ENCODE peak calls at places on chromosomes 13 and 19, in seven cellular contexts. One of them, this sample, is unnamed.

GRCh38 chr19:17192751-17193150 is 22.4 kb upstream of the USE1 start:
- DNase-seq in brain microvascular endothelial cell: no peak
- DNase-seq in ovary: no peak
- DNase-seq in psoas muscle: no peak
- DNase-seq in thoracic aorta: no peak
- DNase-seq in neuronal stem cell: no peak
- DNase-seq in tibial artery: no peak
- DNase-seq in this sample: no peak

GRCh38 chr19:14091086-14091884 is 734 bp upstream of the SAMD1 start:
- DNase-seq in brain microvascular endothelial cell: peak; percentile 41
- DNase-seq in ovary: no peak
- DNase-seq in psoas muscle: no peak
- DNase-seq in thoracic aorta: no peak
- DNase-seq in neuronal stem cell: peak; percentile 78
- DNase-seq in tibial artery: peak; percentile 93
- DNase-seq in this sample: peak; percentile 83

GRCh38 chr13:91406619-91407018 is 8.2 kb downstream of the GPC5 start:
- DNase-seq in brain microvascular endothelial cell: peak; percentile 37
- DNase-seq in ovary: no peak
- DNase-seq in psoas muscle: no peak
- DNase-seq in thoracic aorta: no peak
- DNase-seq in neuronal stem cell: peak; percentile 30
- DNase-seq in tibial artery: no peak
- DNase-seq in this sample: no peak

GRCh38 chr19:45499196-45500180 is 1.2 kb downstream of the PPM1N start:
- DNase-seq in brain microvascular endothelial cell: no peak
- DNase-seq in ovary: no peak
- DNase-seq in psoas muscle: peak; percentile 80
- DNase-seq in thoracic aorta: no peak
- DNase-seq in neuronal stem cell: peak; percentile 59
- DNase-seq in tibial artery: no peak
- DNase-seq in this sample: no peak

GRCh38 chr19:497861-498590 is 1.7 kb downstream of the MADCAM1 start:
- DNase-seq in brain microvascular endothelial cell: no peak
- DNase-seq in ovary: peak; percentile 7
- DNase-seq in psoas muscle: peak; percentile 48
- DNase-seq in thoracic aorta: no peak
- DNase-seq in neuronal stem cell: no peak
- DNase-seq in tibial artery: no peak
- DNase-seq in this sample: peak; percentile 46

GRCh38 chr13:57557979-57558529 is 73.5 kb upstream of the PCDH17 start:
- DNase-seq in brain microvascular endothelial cell: no peak
- DNase-seq in ovary: no peak
- DNase-seq in psoas muscle: no peak
- DNase-seq in thoracic aorta: no peak
- DNase-seq in neuronal stem cell: peak; percentile 8
- DNase-seq in tibial artery: no peak
- DNase-seq in this sample: no peak

GRCh38 chr13:37870895-37871550 is 1.5 kb upstream of the TRPC4 start:
- DNase-seq in brain microvascular endothelial cell: peak; percentile 61
- DNase-seq in ovary: no peak
- DNase-seq in psoas muscle: no peak
- DNase-seq in thoracic aorta: no peak
- DNase-seq in neuronal stem cell: no peak
- DNase-seq in tibial artery: no peak
- DNase-seq in this sample: peak; percentile 50

GRCh38 chr13:95317037-95317989 is 16.1 kb upstream of the ABCC4 start:
- DNase-seq in brain microvascular endothelial cell: no peak
- DNase-seq in ovary: peak; percentile 50
- DNase-seq in psoas muscle: no peak
- DNase-seq in thoracic aorta: no peak
- DNase-seq in neuronal stem cell: no peak
- DNase-seq in tibial artery: no peak
- DNase-seq in this sample: no peak

GRCh38 chr13:83048419-83048818 is 833.9 kb downstream of the SLITRK1 start:
- DNase-seq in brain microvascular endothelial cell: no peak
- DNase-seq in ovary: no peak
- DNase-seq in psoas muscle: no peak
- DNase-seq in thoracic aorta: no peak
- DNase-seq in neuronal stem cell: no peak
- DNase-seq in tibial artery: no peak
- DNase-seq in this sample: no peak

GRCh38 chr19:4620675-4621074 is 18.6 kb upstream of the TNFAIP8L1 start:
- DNase-seq in brain microvascular endothelial cell: no peak
- DNase-seq in ovary: no peak
- DNase-seq in psoas muscle: no peak
- DNase-seq in thoracic aorta: no peak
- DNase-seq in neuronal stem cell: no peak
- DNase-seq in tibial artery: no peak
- DNase-seq in this sample: no peak

GRCh38 chr19:51181913-51182419 is 39.9 kb downstream of the SIGLEC7 start:
- DNase-seq in brain microvascular endothelial cell: no peak
- DNase-seq in ovary: peak; percentile 23
- DNase-seq in psoas muscle: no peak
- DNase-seq in thoracic aorta: no peak
- DNase-seq in neuronal stem cell: no peak
- DNase-seq in tibial artery: no peak
- DNase-seq in this sample: no peak

GRCh38 chr19:35306473-35307246 is 14.7 kb downstream of the MAG start:
- DNase-seq in brain microvascular endothelial cell: no peak
- DNase-seq in ovary: no peak
- DNase-seq in psoas muscle: no peak
- DNase-seq in thoracic aorta: no peak
- DNase-seq in neuronal stem cell: no peak
- DNase-seq in tibial artery: no peak
- DNase-seq in this sample: no peak

GRCh38 chr19:14492756-14493337 is 3.1 kb downstream of the GIPC1 start:
- DNase-seq in brain microvascular endothelial cell: no peak
- DNase-seq in ovary: no peak
- DNase-seq in psoas muscle: no peak
- DNase-seq in thoracic aorta: no peak
- DNase-seq in neuronal stem cell: no peak
- DNase-seq in tibial artery: no peak
- DNase-seq in this sample: no peak

GRCh38 chr13:30881931-30882899 is 23.9 kb upstream of the MEDAG start:
- DNase-seq in brain microvascular endothelial cell: no peak
- DNase-seq in ovary: no peak
- DNase-seq in psoas muscle: no peak
- DNase-seq in thoracic aorta: no peak
- DNase-seq in neuronal stem cell: no peak
- DNase-seq in tibial artery: no peak
- DNase-seq in this sample: no peak

GRCh38 chr13:43652751-43653150 is 134.0 kb downstream of the ENOX1 start:
- DNase-seq in brain microvascular endothelial cell: no peak
- DNase-seq in ovary: no peak
- DNase-seq in psoas muscle: no peak
- DNase-seq in thoracic aorta: no peak
- DNase-seq in neuronal stem cell: no peak
- DNase-seq in tibial artery: no peak
- DNase-seq in this sample: no peak

GRCh38 chr13:101309014-101309619 is 107.2 kb downstream of the NALCN start:
- DNase-seq in brain microvascular endothelial cell: peak; percentile 77
- DNase-seq in ovary: no peak
- DNase-seq in psoas muscle: no peak
- DNase-seq in thoracic aorta: no peak
- DNase-seq in neuronal stem cell: no peak
- DNase-seq in tibial artery: no peak
- DNase-seq in this sample: no peak

GRCh38 chr19:35266904-35267817 is 1.6 kb upstream of the USF2 start:
- DNase-seq in brain microvascular endothelial cell: no peak
- DNase-seq in ovary: peak; percentile 68
- DNase-seq in psoas muscle: peak; percentile 82
- DNase-seq in thoracic aorta: no peak
- DNase-seq in neuronal stem cell: no peak
- DNase-seq in tibial artery: peak; percentile 80
- DNase-seq in this sample: no peak

GRCh38 chr19:17266589-17266974 is 661 bp upstream of the BABAM1 start:
- DNase-seq in brain microvascular endothelial cell: no peak
- DNase-seq in ovary: no peak
- DNase-seq in psoas muscle: no peak
- DNase-seq in thoracic aorta: no peak
- DNase-seq in neuronal stem cell: no peak
- DNase-seq in tibial artery: no peak
- DNase-seq in this sample: no peak

GRCh38 chr19:45349126-45349415 is 8.5 kb downstream of the KLC3 start:
- DNase-seq in brain microvascular endothelial cell: no peak
- DNase-seq in ovary: no peak
- DNase-seq in psoas muscle: no peak
- DNase-seq in thoracic aorta: no peak
- DNase-seq in neuronal stem cell: no peak
- DNase-seq in tibial artery: no peak
- DNase-seq in this sample: no peak

GRCh38 chr13:94599877-94600276 is 1.8 kb upstream of the GPR180 start:
- DNase-seq in brain microvascular endothelial cell: no peak
- DNase-seq in ovary: no peak
- DNase-seq in psoas muscle: no peak
- DNase-seq in thoracic aorta: no peak
- DNase-seq in neuronal stem cell: no peak
- DNase-seq in tibial artery: no peak
- DNase-seq in this sample: no peak

GRCh38 chr19:57671124-57671895 is 2.6 kb downstream of the ZSCAN4 start:
- DNase-seq in brain microvascular endothelial cell: no peak
- DNase-seq in ovary: no peak
- DNase-seq in psoas muscle: no peak
- DNase-seq in thoracic aorta: no peak
- DNase-seq in neuronal stem cell: no peak
- DNase-seq in tibial artery: no peak
- DNase-seq in this sample: no peak

GRCh38 chr19:5612891-5613290 is 9.7 kb downstream of the SAFB2 start:
- DNase-seq in brain microvascular endothelial cell: no peak
- DNase-seq in ovary: no peak
- DNase-seq in psoas muscle: peak; percentile 4
- DNase-seq in thoracic aorta: no peak
- DNase-seq in neuronal stem cell: no peak
- DNase-seq in tibial artery: peak; percentile 17
- DNase-seq in this sample: no peak

GRCh38 chr13:104740616-104741222 is 1674.5 kb upstream of the SLC10A2 start:
- DNase-seq in brain microvascular endothelial cell: no peak
- DNase-seq in ovary: no peak
- DNase-seq in psoas muscle: no peak
- DNase-seq in thoracic aorta: no peak
- DNase-seq in neuronal stem cell: no peak
- DNase-seq in tibial artery: no peak
- DNase-seq in this sample: no peak

GRCh38 chr13:48586591-48587103 is 53.8 kb upstream of the RCBTB2 start:
- DNase-seq in brain microvascular endothelial cell: no peak
- DNase-seq in ovary: peak; percentile 68
- DNase-seq in psoas muscle: peak; percentile 66
- DNase-seq in thoracic aorta: no peak
- DNase-seq in neuronal stem cell: no peak
- DNase-seq in tibial artery: no peak
- DNase-seq in this sample: no peak

GRCh38 chr19:13172335-13173128 is 22.3 kb downstream of the IER2 start:
- DNase-seq in brain microvascular endothelial cell: peak; percentile 84
- DNase-seq in ovary: peak; percentile 39
- DNase-seq in psoas muscle: peak; percentile 82
- DNase-seq in thoracic aorta: peak; percentile 89
- DNase-seq in neuronal stem cell: no peak
- DNase-seq in tibial artery: peak; percentile 91
- DNase-seq in this sample: peak; percentile 97

GRCh38 chr13:110440946-110441731 is 120.4 kb downstream of the RAB20 start:
- DNase-seq in brain microvascular endothelial cell: no peak
- DNase-seq in ovary: no peak
- DNase-seq in psoas muscle: no peak
- DNase-seq in thoracic aorta: no peak
- DNase-seq in neuronal stem cell: no peak
- DNase-seq in tibial artery: no peak
- DNase-seq in this sample: no peak
- H3K36me3 ChIP-seq in brain microvascular endothelial cell: peaks cover 80% of the 10 kb centered on the region
- H3K36me3 ChIP-seq in ovary: no peaks in the 10 kb centered on the region
- H3K36me3 ChIP-seq in psoas muscle: peaks cover 40% of the 10 kb centered on the region
- H3K36me3 ChIP-seq in thoracic aorta: peaks cover 67% of the 10 kb centered on the region
- H3K36me3 ChIP-seq in neuronal stem cell: peaks cover 28% of the 10 kb centered on the region
- H3K36me3 ChIP-seq in tibial artery: peaks cover 55% of the 10 kb centered on the region
- H3K36me3 ChIP-seq in this sample: peaks cover 62% of the 10 kb centered on the region

DNA sequence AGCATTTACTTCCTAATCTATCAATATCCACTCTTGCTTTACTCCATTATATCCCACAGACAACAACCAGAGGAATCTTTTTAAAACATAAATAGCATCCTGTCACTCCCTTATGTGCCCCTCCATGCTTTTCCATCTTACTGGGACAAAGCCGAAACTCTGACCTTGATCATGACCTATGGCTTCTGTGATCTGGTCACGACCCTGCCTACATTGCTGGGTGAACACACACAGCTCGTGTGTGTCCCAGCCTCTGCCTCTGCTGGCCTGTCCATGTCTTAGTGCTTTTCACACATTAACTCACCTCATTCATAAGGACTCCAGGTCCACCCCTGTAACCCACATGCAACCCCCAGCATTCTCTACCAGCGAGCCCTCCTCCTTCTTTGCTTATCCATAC is 96.0 kb upstream of the RAP2A start:
- DNase-seq in brain microvascular endothelial cell: no peak
- DNase-seq in ovary: no peak
- DNase-seq in psoas muscle: no peak
- DNase-seq in thoracic aorta: no peak
- DNase-seq in neuronal stem cell: no peak
- DNase-seq in tibial artery: no peak
- DNase-seq in this sample: no peak
- H3K36me3 ChIP-seq in brain microvascular endothelial cell: peaks cover 12% of the 10 kb centered on the region
- H3K36me3 ChIP-seq in ovary: no peaks in the 10 kb centered on the region
- H3K36me3 ChIP-seq in psoas muscle: peaks cover 11% of the 10 kb centered on the region
- H3K36me3 ChIP-seq in thoracic aorta: peaks cover 4% of the 10 kb centered on the region
- H3K36me3 ChIP-seq in neuronal stem cell: peaks cover 2% of the 10 kb centered on the region
- H3K36me3 ChIP-seq in tibial artery: no peaks in the 10 kb centered on the region
- H3K36me3 ChIP-seq in this sample: peaks cover 23% of the 10 kb centered on the region

GRCh38 chr19:48681127-48681470 is 8.3 kb upstream of the NTN5 start:
- DNase-seq in brain microvascular endothelial cell: peak; percentile 81
- DNase-seq in ovary: no peak
- DNase-seq in psoas muscle: no peak
- DNase-seq in thoracic aorta: no peak
- DNase-seq in neuronal stem cell: no peak
- DNase-seq in tibial artery: no peak
- DNase-seq in this sample: no peak

GRCh38 chr19:48683349-48683748 is 10.5 kb upstream of the NTN5 start:
- DNase-seq in brain microvascular endothelial cell: peak; percentile 18
- DNase-seq in ovary: peak; percentile 41
- DNase-seq in psoas muscle: peak; percentile 78
- DNase-seq in thoracic aorta: no peak
- DNase-seq in neuronal stem cell: no peak
- DNase-seq in tibial artery: no peak
- DNase-seq in this sample: no peak

GRCh38 chr19:48686103-48686502 is 9.7 kb upstream of the FUT2 start:
- DNase-seq in brain microvascular endothelial cell: no peak
- DNase-seq in ovary: no peak
- DNase-seq in psoas muscle: no peak
- DNase-seq in thoracic aorta: no peak
- DNase-seq in neuronal stem cell: no peak
- DNase-seq in tibial artery: no peak
- DNase-seq in this sample: no peak

GRCh38 chr19:48689438-48689837 is 6.3 kb upstream of the FUT2 start:
- DNase-seq in brain microvascular endothelial cell: no peak
- DNase-seq in ovary: no peak
- DNase-seq in psoas muscle: no peak
- DNase-seq in thoracic aorta: no peak
- DNase-seq in neuronal stem cell: no peak
- DNase-seq in tibial artery: no peak
- DNase-seq in this sample: no peak

GRCh38 chr19:48685583-48685982 is 10.2 kb upstream of the FUT2 start:
- DNase-seq in brain microvascular endothelial cell: no peak
- DNase-seq in ovary: no peak
- DNase-seq in psoas muscle: no peak
- DNase-seq in thoracic aorta: no peak
- DNase-seq in neuronal stem cell: no peak
- DNase-seq in tibial artery: no peak
- DNase-seq in this sample: no peak
- H3K36me3 ChIP-seq in brain microvascular endothelial cell: no peaks in the 10 kb centered on the region
- H3K36me3 ChIP-seq in ovary: no peaks in the 10 kb centered on the region
- H3K36me3 ChIP-seq in psoas muscle: no peaks in the 10 kb centered on the region
- H3K36me3 ChIP-seq in thoracic aorta: no peaks in the 10 kb centered on the region
- H3K36me3 ChIP-seq in neuronal stem cell: no peaks in the 10 kb centered on the region
- H3K36me3 ChIP-seq in tibial artery: no peaks in the 10 kb centered on the region
- H3K36me3 ChIP-seq in this sample: no peaks in the 10 kb centered on the region

GRCh38 chr19:29098863-29099481 is 114.0 kb downstream of the UQCRFS1 start:
- DNase-seq in brain microvascular endothelial cell: peak; percentile 7
- DNase-seq in ovary: no peak
- DNase-seq in psoas muscle: peak; percentile 88
- DNase-seq in thoracic aorta: peak; percentile 11
- DNase-seq in neuronal stem cell: no peak
- DNase-seq in tibial artery: peak; percentile 89
- DNase-seq in this sample: no peak
- H3K36me3 ChIP-seq in brain microvascular endothelial cell: no peaks in the 10 kb centered on the region
- H3K36me3 ChIP-seq in ovary: no peaks in the 10 kb centered on the region
- H3K36me3 ChIP-seq in psoas muscle: no peaks in the 10 kb centered on the region
- H3K36me3 ChIP-seq in thoracic aorta: no peaks in the 10 kb centered on the region
- H3K36me3 ChIP-seq in neuronal stem cell: no peaks in the 10 kb centered on the region
- H3K36me3 ChIP-seq in tibial artery: no peaks in the 10 kb centered on the region
- H3K36me3 ChIP-seq in this sample: no peaks in the 10 kb centered on the region